ENCODE peak calls at places on chromosomes 1 and 21, in six cellular contexts. One of them, this sample, is unnamed.

GRCh38 chr1:59687081-59687480 is 127.7 kb upstream of the HOOK1 start:
- DNase-seq in B cell: no peak
- DNase-seq in WTC11: no peak
- DNase-seq in body of pancreas: no peak
- DNase-seq in HFFc6: no peak
- DNase-seq in fibroblast of lung: no peak
- DNase-seq in this sample: no peak

GRCh38 chr21:27564684-27565280 is 597.9 kb upstream of the ADAMTS5 start:
- DNase-seq in fibroblast of lung: peak
- DNase-seq in HFFc6: peak
- DNase-seq in WTC11: peak
- DNase-seq in B cell: no peak
- DNase-seq in body of pancreas: peak
- DNase-seq in this sample: no peak

GRCh38 chr1:118589486-118589885 is 398.7 kb downstream of the TBX15 start:
- DNase-seq in fibroblast of lung: no peak
- DNase-seq in HFFc6: no peak
- DNase-seq in B cell: no peak
- DNase-seq in body of pancreas: no peak
- DNase-seq in WTC11: no peak
- DNase-seq in this sample: no peak

GRCh38 chr1:151819951-151820623 is 11.5 kb downstream of the RORC start:
- DNase-seq in WTC11: no peak
- DNase-seq in B cell: no peak
- DNase-seq in fibroblast of lung: no peak
- DNase-seq in HFFc6: no peak
- DNase-seq in body of pancreas: peak
- DNase-seq in this sample: no peak

GRCh38 chr21:33201945-33202344 is 27.8 kb upstream of the IFNAR2 start:
- DNase-seq in HFFc6: no peak
- DNase-seq in WTC11: no peak
- DNase-seq in fibroblast of lung: no peak
- DNase-seq in body of pancreas: no peak
- DNase-seq in B cell: no peak
- DNase-seq in this sample: no peak

GRCh38 chr1:117646007-117646913 is 40.4 kb downstream of the TENT5C start:
- DNase-seq in fibroblast of lung: no peak
- DNase-seq in HFFc6: no peak
- DNase-seq in B cell: no peak
- DNase-seq in WTC11: no peak
- DNase-seq in body of pancreas: no peak
- DNase-seq in this sample: no peak

GRCh38 chr1:177669161-177669560 is 300.7 kb downstream of the SEC16B start:
- DNase-seq in B cell: no peak
- DNase-seq in fibroblast of lung: no peak
- DNase-seq in HFFc6: no peak
- DNase-seq in body of pancreas: no peak
- DNase-seq in WTC11: no peak
- DNase-seq in this sample: no peak

GRCh38 chr1:225437710-225438437 is 10.0 kb upstream of the LBR start:
- DNase-seq in body of pancreas: no peak
- DNase-seq in B cell: no peak
- DNase-seq in fibroblast of lung: peak
- DNase-seq in HFFc6: no peak
- DNase-seq in WTC11: no peak
- DNase-seq in this sample: no peak

GRCh38 chr1:150928286-150928685 is 2.1 kb downstream of the SETDB1 start:
- DNase-seq in body of pancreas: no peak
- DNase-seq in HFFc6: no peak
- DNase-seq in B cell: no peak
- DNase-seq in WTC11: no peak
- DNase-seq in fibroblast of lung: no peak
- DNase-seq in this sample: no peak

DNA sequence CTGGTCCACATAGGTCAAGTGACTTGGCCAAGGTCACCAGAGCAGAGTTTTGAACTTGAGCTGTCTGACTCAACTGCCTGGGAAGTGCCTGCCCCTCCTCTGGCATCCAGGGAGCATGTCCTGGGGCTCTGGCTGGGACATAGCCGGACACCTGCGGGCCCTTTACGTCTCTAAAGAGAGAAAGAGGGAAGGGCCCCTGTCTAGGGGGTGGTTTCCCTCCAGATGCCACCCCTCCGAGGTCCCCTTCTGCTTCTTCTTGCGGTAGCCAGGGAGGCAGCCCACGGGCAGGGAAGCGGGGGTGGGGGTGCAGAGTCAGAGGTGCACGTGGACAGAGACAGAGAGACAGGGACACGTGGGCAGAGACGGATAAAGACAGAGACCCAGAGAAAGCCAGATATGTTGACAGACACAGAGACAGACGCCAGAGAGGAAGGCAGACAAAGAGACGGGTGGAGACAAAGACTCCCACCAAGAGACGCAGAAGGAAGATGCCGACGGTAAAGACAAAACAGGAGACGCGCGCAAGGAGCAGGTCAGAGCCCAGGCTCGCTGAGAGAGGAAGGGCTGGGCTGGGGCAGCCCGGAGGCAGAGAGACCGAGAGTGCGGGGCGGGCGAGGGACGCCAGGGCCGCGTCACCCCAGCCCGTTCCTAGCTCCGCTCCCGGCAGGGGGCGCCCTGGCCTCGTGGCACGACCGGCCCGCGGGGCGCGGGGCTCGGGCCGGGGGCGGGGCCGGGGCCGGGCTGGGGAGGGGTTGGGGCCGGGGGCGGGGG is 458 bp upstream of the ALPL start:
- DNase-seq in B cell: peak
- DNase-seq in body of pancreas: peak
- DNase-seq in HFFc6: no peak
- DNase-seq in WTC11: peak
- DNase-seq in fibroblast of lung: peak
- DNase-seq in this sample: peak
- TF ChIP-seq CTCF in B cell: peak
- TF ChIP-seq CTCF in body of pancreas: peak
- TF ChIP-seq CTCF in HFFc6: peak
- TF ChIP-seq CTCF in WTC11: no peak
- TF ChIP-seq CTCF in fibroblast of lung: peak
- TF ChIP-seq CTCF in this sample: peak

GRCh38 chr1:35856964-35857363 is 26.0 kb upstream of the AGO1 start:
- DNase-seq in HFFc6: no peak
- DNase-seq in fibroblast of lung: no peak
- DNase-seq in body of pancreas: no peak
- DNase-seq in WTC11: no peak
- DNase-seq in B cell: no peak
- DNase-seq in this sample: no peak

GRCh38 chr1:35852241-35852640 is 30.8 kb upstream of the AGO1 start:
- DNase-seq in HFFc6: no peak
- DNase-seq in WTC11: no peak
- DNase-seq in body of pancreas: no peak
- DNase-seq in fibroblast of lung: no peak
- DNase-seq in B cell: no peak
- DNase-seq in this sample: no peak

GRCh38 chr1:35857830-35858229 is 25.2 kb upstream of the AGO1 start:
- DNase-seq in B cell: no peak
- DNase-seq in fibroblast of lung: peak
- DNase-seq in HFFc6: peak
- DNase-seq in body of pancreas: no peak
- DNase-seq in WTC11: no peak
- DNase-seq in this sample: no peak

GRCh38 chr1:35851175-35851869 is 31.7 kb upstream of the AGO1 start:
- DNase-seq in fibroblast of lung: peak
- DNase-seq in WTC11: no peak
- DNase-seq in body of pancreas: no peak
- DNase-seq in B cell: no peak
- DNase-seq in HFFc6: peak
- DNase-seq in this sample: no peak

DNA sequence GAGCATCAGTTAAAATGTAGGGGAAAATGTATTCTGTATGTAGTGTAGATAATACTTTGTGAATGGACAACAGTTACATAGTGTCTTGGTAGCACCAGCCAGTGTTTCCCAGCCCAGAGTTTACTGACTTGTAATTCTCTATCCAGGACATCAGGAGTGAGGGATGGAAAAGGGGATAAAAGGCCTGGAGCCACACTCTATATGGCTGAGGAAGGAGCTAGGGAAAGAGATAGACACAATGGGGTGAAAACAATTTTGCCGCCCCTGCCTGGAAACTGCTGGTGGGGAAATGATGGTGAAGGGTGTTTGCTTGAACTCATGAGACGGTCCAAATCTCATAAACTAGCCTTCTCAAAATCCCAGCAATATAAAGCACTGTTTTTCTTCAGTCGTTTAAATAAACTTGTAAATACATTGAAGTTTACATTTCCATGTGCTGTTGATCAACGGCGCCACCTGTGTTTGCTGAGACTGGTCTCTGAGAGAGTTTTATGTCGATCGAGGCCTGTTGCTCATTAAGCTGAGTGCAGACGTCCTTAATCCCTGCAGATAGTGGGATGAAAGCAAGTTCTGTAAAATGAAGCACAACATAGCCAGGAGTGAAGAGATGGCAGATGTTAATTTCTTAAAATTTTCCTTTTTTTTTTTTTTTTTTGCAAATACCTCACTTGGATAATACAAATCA is 27.9 kb upstream of the AGO1 start:
- DNase-seq in body of pancreas: no peak
- DNase-seq in HFFc6: no peak
- DNase-seq in WTC11: peak
- DNase-seq in fibroblast of lung: no peak
- DNase-seq in B cell: no peak
- DNase-seq in this sample: no peak
- TF ChIP-seq CTCF in body of pancreas: no peak
- TF ChIP-seq CTCF in HFFc6: peak
- TF ChIP-seq CTCF in WTC11: no peak
- TF ChIP-seq CTCF in fibroblast of lung: no peak
- TF ChIP-seq CTCF in B cell: no peak
- TF ChIP-seq CTCF in this sample: peak

GRCh38 chr1:52634111-52634510 is 1.1 kb downstream of the SHISAL2A start:
- DNase-seq in HFFc6: no peak
- DNase-seq in B cell: no peak
- DNase-seq in WTC11: no peak
- DNase-seq in fibroblast of lung: no peak
- DNase-seq in body of pancreas: no peak
- DNase-seq in this sample: no peak

GRCh38 chr1:52633291-52633754 is 355 bp downstream of the SHISAL2A start:
- DNase-seq in B cell: peak
- DNase-seq in HFFc6: no peak
- DNase-seq in fibroblast of lung: peak
- DNase-seq in body of pancreas: no peak
- DNase-seq in WTC11: peak
- DNase-seq in this sample: peak

GRCh38 chr1:52635321-52636089 is 2.5 kb downstream of the SHISAL2A start:
- DNase-seq in WTC11: no peak
- DNase-seq in body of pancreas: no peak
- DNase-seq in HFFc6: no peak
- DNase-seq in B cell: no peak
- DNase-seq in fibroblast of lung: no peak
- DNase-seq in this sample: no peak

GRCh38 chr1:52631759-52632331 is 1.1 kb upstream of the SHISAL2A start:
- DNase-seq in B cell: no peak
- DNase-seq in fibroblast of lung: no peak
- DNase-seq in body of pancreas: no peak
- DNase-seq in WTC11: no peak
- DNase-seq in HFFc6: no peak
- DNase-seq in this sample: no peak

GRCh38 chr1:52632732-52633290 is at the start of gene SHISAL2A:
- DNase-seq in B cell: peak
- DNase-seq in HFFc6: no peak
- DNase-seq in WTC11: peak
- DNase-seq in body of pancreas: peak
- DNase-seq in fibroblast of lung: peak
- DNase-seq in this sample: peak
- TF ChIP-seq CTCF in B cell: no peak
- TF ChIP-seq CTCF in HFFc6: no peak
- TF ChIP-seq CTCF in WTC11: no peak
- TF ChIP-seq CTCF in body of pancreas: no peak
- TF ChIP-seq CTCF in fibroblast of lung: no peak
- TF ChIP-seq CTCF in this sample: no peak

DNA sequence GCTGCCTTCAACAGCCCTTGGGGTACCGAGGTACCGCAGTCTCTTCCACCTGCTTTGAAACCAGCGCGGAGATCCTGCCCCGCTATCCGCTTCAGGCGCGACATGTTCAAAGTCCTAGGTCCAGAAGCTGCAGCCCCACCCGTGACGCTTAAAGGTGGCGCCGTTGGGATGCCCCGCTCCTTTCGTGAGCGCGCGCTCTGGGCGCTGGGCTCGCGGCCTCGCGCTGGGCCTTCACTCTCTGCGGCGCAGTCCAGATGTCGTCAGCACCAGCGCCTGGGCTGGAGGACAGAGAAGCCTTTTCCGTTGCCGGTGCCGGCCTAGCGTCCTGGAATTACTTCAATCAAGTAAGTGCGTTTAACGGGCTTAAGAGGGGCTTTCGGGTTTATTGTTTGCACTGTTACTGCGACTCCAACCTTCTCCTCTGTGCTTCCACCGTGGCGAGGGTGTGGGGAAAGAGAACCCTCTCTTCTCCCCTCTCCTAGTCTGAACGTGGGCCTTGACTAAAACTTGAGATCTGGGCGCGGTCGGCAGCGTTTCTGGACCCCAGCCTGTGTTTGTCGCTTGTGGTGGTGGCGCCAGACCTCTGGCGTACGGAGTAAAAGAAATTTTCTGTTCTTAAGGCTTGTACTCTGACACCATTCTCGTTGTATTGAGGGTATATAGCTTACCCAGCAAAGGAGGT is at the start of gene LRRC40:
- DNase-seq in body of pancreas: peak
- DNase-seq in fibroblast of lung: peak
- DNase-seq in HFFc6: peak
- DNase-seq in WTC11: peak
- DNase-seq in B cell: peak
- DNase-seq in this sample: peak
- TF ChIP-seq CTCF in body of pancreas: no peak
- TF ChIP-seq CTCF in fibroblast of lung: no peak
- TF ChIP-seq CTCF in HFFc6: no peak
- TF ChIP-seq CTCF in WTC11: no peak
- TF ChIP-seq CTCF in B cell: no peak
- TF ChIP-seq CTCF in this sample: no peak